ENCODE peak calls at places on chromosomes 4 and X, in five cellular contexts. One of them, this sample, is unnamed.

GRCh38 chr4:115315182-115315581 is 201.8 kb upstream of the NDST4 start:
- DNase-seq in esophagus muscularis mucosa: no peak
- DNase-seq in Caco-2: no peak
- DNase-seq in uterus: no peak
- DNase-seq in endothelial cell: no peak
- DNase-seq in this sample: no peak

GRCh38 chrX:150856101-150856500 is 42.4 kb downstream of the CD99L2 start:
- DNase-seq in esophagus muscularis mucosa: no peak
- DNase-seq in uterus: no peak
- DNase-seq in endothelial cell: no peak
- DNase-seq in Caco-2: no peak
- DNase-seq in this sample: no peak

GRCh38 chrX:130117166-130117565 is 6.9 kb upstream of the ELF4 start:
- DNase-seq in uterus: no peak
- DNase-seq in esophagus muscularis mucosa: no peak
- DNase-seq in endothelial cell: no peak
- DNase-seq in Caco-2: no peak
- DNase-seq in this sample: no peak

GRCh38 chr4:139502312-139502946 is 48.5 kb downstream of the RAB33B start:
- DNase-seq in uterus: no peak
- DNase-seq in esophagus muscularis mucosa: no peak
- DNase-seq in endothelial cell: no peak
- DNase-seq in Caco-2: no peak
- DNase-seq in this sample: no peak

GRCh38 chrX:49892552-49892951 is 13.3 kb downstream of the USP27X start:
- DNase-seq in Caco-2: no peak
- DNase-seq in uterus: no peak
- DNase-seq in endothelial cell: no peak
- DNase-seq in esophagus muscularis mucosa: no peak
- DNase-seq in this sample: no peak

GRCh38 chr4:2266181-2266580 is 4.3 kb upstream of the MXD4 start:
- DNase-seq in esophagus muscularis mucosa: no peak
- DNase-seq in uterus: peak
- DNase-seq in Caco-2: no peak
- DNase-seq in endothelial cell: no peak
- DNase-seq in this sample: no peak

GRCh38 chr4:82425478-82425877 is 4.8 kb downstream of the HNRNPDL start:
- DNase-seq in esophagus muscularis mucosa: no peak
- DNase-seq in endothelial cell: no peak
- DNase-seq in uterus: no peak
- DNase-seq in Caco-2: no peak
- DNase-seq in this sample: no peak

GRCh38 chr4:74932832-74933561 is at the start of gene PARM1:
- DNase-seq in Caco-2: peak
- DNase-seq in uterus: peak
- DNase-seq in endothelial cell: peak
- DNase-seq in esophagus muscularis mucosa: peak
- DNase-seq in this sample: peak

GRCh38 chr4:165462009-165462408 is 83.2 kb downstream of the CPE start:
- DNase-seq in endothelial cell: no peak
- DNase-seq in esophagus muscularis mucosa: no peak
- DNase-seq in Caco-2: no peak
- DNase-seq in uterus: no peak
- DNase-seq in this sample: no peak

GRCh38 chrX:63330681-63331080 is 20.5 kb downstream of the SPIN4 start:
- DNase-seq in esophagus muscularis mucosa: no peak
- DNase-seq in uterus: no peak
- DNase-seq in Caco-2: no peak
- DNase-seq in endothelial cell: no peak
- DNase-seq in this sample: no peak

GRCh38 chrX:140764401-140764919 is 54.9 kb downstream of the LINC00632 start:
- DNase-seq in esophagus muscularis mucosa: no peak
- DNase-seq in uterus: peak
- DNase-seq in Caco-2: no peak
- DNase-seq in endothelial cell: peak
- DNase-seq in this sample: peak

GRCh38 chr4:124903995-124904722 is 191.6 kb upstream of the ANKRD50 start:
- DNase-seq in endothelial cell: no peak
- DNase-seq in Caco-2: no peak
- DNase-seq in uterus: no peak
- DNase-seq in esophagus muscularis mucosa: no peak
- DNase-seq in this sample: no peak

GRCh38 chr4:14247767-14248166 is 620.2 kb upstream of the BOD1L1 start:
- DNase-seq in Caco-2: no peak
- DNase-seq in esophagus muscularis mucosa: no peak
- DNase-seq in endothelial cell: no peak
- DNase-seq in uterus: no peak
- DNase-seq in this sample: no peak

GRCh38 chr4:24195976-24196736 is 306.3 kb upstream of the PPARGC1A start:
- DNase-seq in esophagus muscularis mucosa: no peak
- DNase-seq in Caco-2: peak
- DNase-seq in endothelial cell: no peak
- DNase-seq in uterus: no peak
- DNase-seq in this sample: no peak

GRCh38 chr4:8699063-8699385 is 106.5 kb downstream of the CPZ start:
- DNase-seq in uterus: no peak
- DNase-seq in esophagus muscularis mucosa: no peak
- DNase-seq in Caco-2: no peak
- DNase-seq in endothelial cell: no peak
- DNase-seq in this sample: no peak

GRCh38 chrX:80246273-80246672 is 174.0 kb upstream of the TENT5D start:
- DNase-seq in Caco-2: no peak
- DNase-seq in uterus: no peak
- DNase-seq in esophagus muscularis mucosa: no peak
- DNase-seq in endothelial cell: no peak
- DNase-seq in this sample: no peak
- TF ChIP-seq CTCF in Caco-2: no peak
- TF ChIP-seq CTCF in uterus: no peak
- TF ChIP-seq CTCF in esophagus muscularis mucosa: no peak
- TF ChIP-seq CTCF in endothelial cell: no peak
- TF ChIP-seq CTCF in this sample: peak

DNA sequence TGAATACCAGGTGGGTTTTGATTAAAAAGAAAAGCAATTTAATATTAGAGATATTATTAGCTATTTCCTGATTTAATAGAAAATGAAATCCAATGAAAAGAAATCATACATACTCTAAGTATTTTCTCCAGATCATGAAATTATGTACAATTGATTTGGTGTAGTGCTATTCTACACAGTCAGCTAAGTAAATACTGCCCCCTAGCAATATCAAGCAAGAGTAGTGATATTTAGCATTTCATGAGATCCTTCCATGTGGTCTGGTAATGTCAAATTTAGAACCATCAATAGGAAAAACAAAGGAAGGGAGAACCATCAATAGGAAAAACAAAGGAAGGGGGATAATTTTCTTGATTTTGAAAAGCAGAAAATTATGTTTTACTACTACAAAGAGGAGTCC is 114.6 kb downstream of the TBCK start:
- DNase-seq in Caco-2: no peak
- DNase-seq in endothelial cell: no peak
- DNase-seq in esophagus muscularis mucosa: no peak
- DNase-seq in uterus: no peak
- DNase-seq in this sample: no peak
- TF ChIP-seq CTCF in Caco-2: peak
- TF ChIP-seq CTCF in endothelial cell: peak
- TF ChIP-seq CTCF in esophagus muscularis mucosa: peak
- TF ChIP-seq CTCF in uterus: peak
- TF ChIP-seq CTCF in this sample: peak

GRCh38 chrX:12497832-12498591 is 293.2 kb upstream of the PRPS2 start:
- DNase-seq in endothelial cell: peak
- DNase-seq in esophagus muscularis mucosa: no peak
- DNase-seq in Caco-2: no peak
- DNase-seq in uterus: no peak
- DNase-seq in this sample: peak
- TF ChIP-seq CTCF in endothelial cell: peak
- TF ChIP-seq CTCF in esophagus muscularis mucosa: no peak
- TF ChIP-seq CTCF in Caco-2: peak
- TF ChIP-seq CTCF in uterus: no peak
- TF ChIP-seq CTCF in this sample: peak

GRCh38 chr4:98928505-98929340 is at the start of gene EIF4E:
- DNase-seq in Caco-2: peak
- DNase-seq in endothelial cell: peak
- DNase-seq in esophagus muscularis mucosa: peak
- DNase-seq in uterus: peak
- DNase-seq in this sample: peak
- TF ChIP-seq CTCF in Caco-2: peak
- TF ChIP-seq CTCF in endothelial cell: no peak
- TF ChIP-seq CTCF in esophagus muscularis mucosa: no peak
- TF ChIP-seq CTCF in uterus: no peak
- TF ChIP-seq CTCF in this sample: peak

DNA sequence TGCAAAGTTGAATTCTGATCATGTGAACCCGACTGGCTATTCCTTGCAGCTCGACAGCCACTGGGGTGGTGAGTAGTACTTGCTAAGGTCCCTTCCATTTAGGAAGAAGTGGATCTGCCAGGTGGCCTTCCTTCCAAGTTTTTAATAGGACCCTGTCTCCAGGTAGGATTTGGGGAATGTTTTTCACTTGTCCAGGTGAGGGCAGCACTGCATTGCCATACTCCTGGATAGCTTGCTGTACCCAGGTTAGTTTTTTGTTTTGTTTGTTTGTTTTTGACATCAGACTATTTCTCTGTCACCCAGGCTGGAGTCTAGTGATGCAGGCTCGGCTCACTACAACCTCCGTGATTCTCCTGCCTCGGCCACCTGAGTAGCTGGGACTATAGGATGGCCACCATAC is 29.8 kb downstream of the SAGE1 start:
- DNase-seq in Caco-2: no peak
- DNase-seq in uterus: no peak
- DNase-seq in esophagus muscularis mucosa: no peak
- DNase-seq in endothelial cell: no peak
- DNase-seq in this sample: no peak
- TF ChIP-seq CTCF in Caco-2: peak
- TF ChIP-seq CTCF in uterus: no peak
- TF ChIP-seq CTCF in esophagus muscularis mucosa: no peak
- TF ChIP-seq CTCF in endothelial cell: no peak
- TF ChIP-seq CTCF in this sample: peak

GRCh38 chrX:12711435-12712040 is 79.7 kb upstream of the PRPS2 start:
- DNase-seq in endothelial cell: no peak
- DNase-seq in Caco-2: no peak
- DNase-seq in uterus: no peak
- DNase-seq in esophagus muscularis mucosa: no peak
- DNase-seq in this sample: no peak

GRCh38 chrX:12704706-12705105 is 86.5 kb upstream of the PRPS2 start:
- DNase-seq in Caco-2: no peak
- DNase-seq in uterus: no peak
- DNase-seq in endothelial cell: no peak
- DNase-seq in esophagus muscularis mucosa: no peak
- DNase-seq in this sample: no peak

DNA sequence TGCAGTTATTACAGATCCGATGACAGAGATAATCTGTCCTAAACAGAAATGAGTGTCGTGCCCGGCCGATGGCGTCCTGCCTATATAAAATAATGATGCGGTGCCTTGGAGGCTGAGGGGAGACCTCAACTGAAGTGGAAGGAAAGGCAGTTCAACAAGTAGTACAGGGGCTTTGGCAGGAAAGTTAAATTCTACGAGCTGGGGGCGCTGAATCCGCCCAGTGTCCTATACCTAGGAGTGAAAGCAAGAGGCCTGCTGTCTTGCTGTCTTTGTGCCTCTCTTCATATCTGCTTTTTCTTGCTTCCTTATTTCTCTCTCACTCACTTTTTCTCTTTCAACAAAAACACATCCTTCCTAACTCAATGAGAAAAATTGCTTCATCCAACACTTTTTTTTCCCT is 82.2 kb upstream of the PRPS2 start:
- DNase-seq in uterus: no peak
- DNase-seq in Caco-2: peak
- DNase-seq in esophagus muscularis mucosa: no peak
- DNase-seq in endothelial cell: no peak
- DNase-seq in this sample: no peak
- TF ChIP-seq CTCF in uterus: no peak
- TF ChIP-seq CTCF in Caco-2: peak
- TF ChIP-seq CTCF in esophagus muscularis mucosa: no peak
- TF ChIP-seq CTCF in endothelial cell: no peak
- TF ChIP-seq CTCF in this sample: no peak